ENCODE peak calls at places on chromosomes 3 and 15, in six cellular contexts. One of them, this sample, is unnamed.

GRCh38 chr3:138846350-138846756 is 11.6 kb upstream of the PIK3CB start:
- DNase-seq in A549: no peak
- DNase-seq in HepG2: peak
- DNase-seq in GM12878: no peak
- DNase-seq in K562: no peak
- DNase-seq in endothelial cell of umbilical vein: no peak
- DNase-seq in this sample: peak

GRCh38 chr15:70245932-70246622 is 148.4 kb upstream of the TLE3 start:
- DNase-seq in HepG2: no peak
- DNase-seq in endothelial cell of umbilical vein: no peak
- DNase-seq in A549: no peak
- DNase-seq in K562: no peak
- DNase-seq in GM12878: peak
- DNase-seq in this sample: peak

GRCh38 chr3:3196148-3196861 is 16.8 kb upstream of the CRBN start:
- DNase-seq in A549: peak
- DNase-seq in GM12878: no peak
- DNase-seq in endothelial cell of umbilical vein: no peak
- DNase-seq in K562: peak
- DNase-seq in HepG2: no peak
- DNase-seq in this sample: peak

GRCh38 chr3:73419179-73419803 is 205.4 kb downstream of the PDZRN3 start:
- DNase-seq in A549: no peak
- DNase-seq in endothelial cell of umbilical vein: no peak
- DNase-seq in GM12878: no peak
- DNase-seq in K562: no peak
- DNase-seq in HepG2: no peak
- DNase-seq in this sample: no peak

GRCh38 chr3:44477312-44478030 is at the start of gene ZNF445:
- DNase-seq in endothelial cell of umbilical vein: peak
- DNase-seq in A549: peak
- DNase-seq in GM12878: no peak
- DNase-seq in K562: peak
- DNase-seq in HepG2: peak
- DNase-seq in this sample: peak

GRCh38 chr15:60464836-60465630 is 13.9 kb downstream of the ICE2 start:
- DNase-seq in HepG2: no peak
- DNase-seq in endothelial cell of umbilical vein: peak
- DNase-seq in K562: no peak
- DNase-seq in GM12878: no peak
- DNase-seq in A549: no peak
- DNase-seq in this sample: no peak

GRCh38 chr3:99678023-99678422 is 39.6 kb downstream of the COL8A1 start:
- DNase-seq in HepG2: no peak
- DNase-seq in A549: no peak
- DNase-seq in endothelial cell of umbilical vein: peak
- DNase-seq in GM12878: no peak
- DNase-seq in K562: no peak
- DNase-seq in this sample: no peak

GRCh38 chr3:24088782-24089181 is 143.7 kb downstream of the NR1D2 start:
- DNase-seq in GM12878: no peak
- DNase-seq in endothelial cell of umbilical vein: no peak
- DNase-seq in HepG2: peak
- DNase-seq in A549: peak
- DNase-seq in K562: peak
- DNase-seq in this sample: peak

GRCh38 chr3:129592362-129593150 is 13.9 kb downstream of the PLXND1 start:
- DNase-seq in HepG2: no peak
- DNase-seq in A549: no peak
- DNase-seq in endothelial cell of umbilical vein: peak
- DNase-seq in K562: no peak
- DNase-seq in GM12878: no peak
- DNase-seq in this sample: peak

GRCh38 chr15:24886538-24886937 is 68.2 kb upstream of the SNRPN start:
- DNase-seq in K562: no peak
- DNase-seq in GM12878: no peak
- DNase-seq in HepG2: no peak
- DNase-seq in A549: no peak
- DNase-seq in endothelial cell of umbilical vein: no peak
- DNase-seq in this sample: no peak

GRCh38 chr3:186461141-186461540 is 83.0 kb downstream of the CRYGS start:
- DNase-seq in A549: peak
- DNase-seq in HepG2: no peak
- DNase-seq in GM12878: no peak
- DNase-seq in K562: peak
- DNase-seq in endothelial cell of umbilical vein: no peak
- DNase-seq in this sample: peak

GRCh38 chr3:10350324-10350985 is 29.5 kb upstream of the SEC13 start:
- DNase-seq in A549: no peak
- DNase-seq in endothelial cell of umbilical vein: no peak
- DNase-seq in GM12878: no peak
- DNase-seq in HepG2: no peak
- DNase-seq in K562: no peak
- DNase-seq in this sample: no peak

GRCh38 chr15:101538996-101539395 is 49.5 kb upstream of the PCSK6 start:
- DNase-seq in endothelial cell of umbilical vein: no peak
- DNase-seq in GM12878: no peak
- DNase-seq in A549: no peak
- DNase-seq in HepG2: no peak
- DNase-seq in K562: no peak
- DNase-seq in this sample: no peak

GRCh38 chr3:181264491-181264890 is 275.0 kb upstream of the DNAJC19 start:
- DNase-seq in HepG2: no peak
- DNase-seq in A549: no peak
- DNase-seq in GM12878: no peak
- DNase-seq in endothelial cell of umbilical vein: no peak
- DNase-seq in K562: no peak
- DNase-seq in this sample: no peak

GRCh38 chr3:66362541-66362941 is 138.3 kb downstream of the LRIG1 start:
- DNase-seq in K562: no peak
- DNase-seq in A549: no peak
- DNase-seq in GM12878: no peak
- DNase-seq in endothelial cell of umbilical vein: peak
- DNase-seq in HepG2: no peak
- DNase-seq in this sample: no peak

GRCh38 chr3:42830437-42831320 is 21.4 kb downstream of the ACKR2 start:
- DNase-seq in endothelial cell of umbilical vein: no peak
- DNase-seq in GM12878: no peak
- DNase-seq in HepG2: peak
- DNase-seq in K562: peak
- DNase-seq in A549: peak
- DNase-seq in this sample: peak

GRCh38 chr15:40470423-40471104 is at the start of gene CHST14:
- DNase-seq in K562: peak
- DNase-seq in endothelial cell of umbilical vein: peak
- DNase-seq in HepG2: peak
- DNase-seq in A549: peak
- DNase-seq in GM12878: no peak
- DNase-seq in this sample: peak

GRCh38 chr15:64396790-64397189 is 9.2 kb downstream of the TRIP4 start:
- DNase-seq in A549: no peak
- DNase-seq in K562: no peak
- DNase-seq in HepG2: no peak
- DNase-seq in GM12878: no peak
- DNase-seq in endothelial cell of umbilical vein: no peak
- DNase-seq in this sample: no peak

GRCh38 chr3:49650651-49651050 is 23.5 kb upstream of the APEH start:
- DNase-seq in GM12878: no peak
- DNase-seq in K562: no peak
- DNase-seq in A549: no peak
- DNase-seq in endothelial cell of umbilical vein: no peak
- DNase-seq in HepG2: no peak
- DNase-seq in this sample: no peak

GRCh38 chr3:69787436-69788168 is 48.3 kb downstream of the MITF start:
- DNase-seq in GM12878: no peak
- DNase-seq in K562: no peak
- DNase-seq in HepG2: no peak
- DNase-seq in endothelial cell of umbilical vein: peak
- DNase-seq in A549: peak
- DNase-seq in this sample: no peak

GRCh38 chr15:100454148-100454547 is 74.6 kb downstream of the CERS3 start:
- DNase-seq in A549: no peak
- DNase-seq in endothelial cell of umbilical vein: no peak
- DNase-seq in K562: no peak
- DNase-seq in GM12878: no peak
- DNase-seq in HepG2: no peak
- DNase-seq in this sample: no peak

GRCh38 chr3:14372587-14372986 is 29.8 kb upstream of the SLC6A6 start:
- DNase-seq in GM12878: no peak
- DNase-seq in HepG2: no peak
- DNase-seq in K562: no peak
- DNase-seq in endothelial cell of umbilical vein: no peak
- DNase-seq in A549: no peak
- DNase-seq in this sample: no peak

GRCh38 chr15:92069308-92070244 is 216.1 kb downstream of the SLCO3A1 start:
- DNase-seq in endothelial cell of umbilical vein: peak
- DNase-seq in GM12878: peak
- DNase-seq in A549: peak
- DNase-seq in K562: no peak
- DNase-seq in HepG2: no peak
- DNase-seq in this sample: peak

GRCh38 chr3:43025423-43025822 is 46.3 kb downstream of the GASK1A start:
- DNase-seq in K562: no peak
- DNase-seq in A549: no peak
- DNase-seq in GM12878: no peak
- DNase-seq in endothelial cell of umbilical vein: no peak
- DNase-seq in HepG2: no peak
- DNase-seq in this sample: no peak

GRCh38 chr3:170598091-170598502 is 12.2 kb upstream of the SLC7A14 start:
- DNase-seq in HepG2: peak
- DNase-seq in GM12878: no peak
- DNase-seq in A549: no peak
- DNase-seq in endothelial cell of umbilical vein: no peak
- DNase-seq in K562: no peak
- DNase-seq in this sample: no peak

GRCh38 chr3:149177122-149177521 is 44.5 kb downstream of the CP start:
- DNase-seq in endothelial cell of umbilical vein: no peak
- DNase-seq in HepG2: no peak
- DNase-seq in K562: no peak
- DNase-seq in GM12878: no peak
- DNase-seq in A549: peak
- DNase-seq in this sample: no peak

DNA sequence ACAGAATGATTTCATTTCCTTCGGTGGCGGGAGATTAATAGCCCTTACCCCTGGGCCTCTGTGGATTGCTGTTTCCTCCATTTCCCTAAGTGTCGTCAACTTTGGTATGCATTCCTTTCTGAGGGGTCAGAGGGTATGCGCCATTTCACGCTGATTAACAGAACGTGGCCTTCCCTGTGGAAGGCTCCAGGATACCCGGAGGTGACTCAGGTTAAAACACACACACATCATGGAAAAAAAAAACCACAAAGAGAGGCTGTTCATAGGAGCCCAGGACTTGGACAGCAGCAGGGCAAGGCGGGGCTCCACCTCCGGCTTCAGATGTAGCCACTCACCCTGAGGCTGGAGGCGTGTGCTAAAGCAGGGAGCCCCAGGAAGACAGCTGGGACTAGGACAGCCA is 51.9 kb downstream of the EPHB1 start:
- DNase-seq in GM12878: no peak
- DNase-seq in endothelial cell of umbilical vein: peak
- DNase-seq in HepG2: peak
- DNase-seq in K562: no peak
- DNase-seq in A549: peak
- DNase-seq in this sample: no peak
- TF ChIP-seq MYC in GM12878: no peak
- TF ChIP-seq MYC in endothelial cell of umbilical vein: no peak
- TF ChIP-seq MYC in HepG2: no peak
- TF ChIP-seq MYC in K562: no peak
- TF ChIP-seq MYC in A549: no peak
- TF ChIP-seq MYC in this sample: no peak

DNA sequence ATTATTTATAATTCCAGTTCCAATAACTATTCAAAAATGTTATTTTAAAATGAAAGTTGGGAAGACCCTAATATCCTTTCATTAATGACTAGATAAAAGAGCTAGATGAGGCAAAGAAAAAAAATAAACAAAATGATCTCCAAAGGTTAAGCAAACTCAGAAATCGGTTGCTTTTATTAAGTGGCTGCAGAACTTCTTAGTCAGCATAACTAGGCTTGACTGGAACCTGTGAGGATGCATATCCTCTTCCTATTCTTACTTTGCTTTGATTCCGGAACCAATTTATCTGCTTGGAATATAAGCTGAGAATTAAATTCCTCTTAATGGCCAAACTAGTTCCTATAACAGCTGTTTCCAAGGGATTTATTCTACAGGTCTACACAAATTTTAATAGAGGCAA is 10.7 kb downstream of the GAP43 start:
- DNase-seq in A549: no peak
- DNase-seq in endothelial cell of umbilical vein: no peak
- DNase-seq in HepG2: no peak
- DNase-seq in K562: no peak
- DNase-seq in GM12878: no peak
- DNase-seq in this sample: no peak
- TF ChIP-seq MAX in A549: no peak
- TF ChIP-seq MAX in endothelial cell of umbilical vein: no peak
- TF ChIP-seq MAX in HepG2: no peak
- TF ChIP-seq MAX in K562: no peak
- TF ChIP-seq MAX in GM12878: no peak
- TF ChIP-seq MAX in this sample: no peak

DNA sequence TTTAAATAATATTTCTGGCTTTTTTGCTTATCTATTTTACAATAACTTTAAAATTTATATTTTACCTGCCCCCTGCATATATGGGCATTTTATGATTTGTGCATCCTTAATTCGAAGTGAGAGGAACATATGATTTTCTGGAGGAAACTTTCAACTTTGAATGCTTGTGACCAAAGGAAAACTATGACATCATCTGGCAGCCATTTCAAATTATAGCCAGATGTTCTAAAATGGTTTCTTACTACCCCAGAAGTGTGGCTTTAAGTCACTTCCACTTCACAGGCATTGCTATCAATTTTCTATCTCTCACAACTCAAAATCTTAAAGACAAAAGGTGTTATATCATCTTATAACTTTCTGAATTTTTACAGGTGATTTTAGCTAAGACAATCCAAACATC is 508.8 kb downstream of the RBMS3 start:
- DNase-seq in GM12878: no peak
- DNase-seq in A549: no peak
- DNase-seq in HepG2: no peak
- DNase-seq in endothelial cell of umbilical vein: no peak
- DNase-seq in K562: no peak
- DNase-seq in this sample: no peak
- TF ChIP-seq MYC in GM12878: no peak
- TF ChIP-seq MYC in A549: no peak
- TF ChIP-seq MYC in HepG2: no peak
- TF ChIP-seq MYC in endothelial cell of umbilical vein: no peak
- TF ChIP-seq MYC in K562: no peak
- TF ChIP-seq MYC in this sample: no peak

DNA sequence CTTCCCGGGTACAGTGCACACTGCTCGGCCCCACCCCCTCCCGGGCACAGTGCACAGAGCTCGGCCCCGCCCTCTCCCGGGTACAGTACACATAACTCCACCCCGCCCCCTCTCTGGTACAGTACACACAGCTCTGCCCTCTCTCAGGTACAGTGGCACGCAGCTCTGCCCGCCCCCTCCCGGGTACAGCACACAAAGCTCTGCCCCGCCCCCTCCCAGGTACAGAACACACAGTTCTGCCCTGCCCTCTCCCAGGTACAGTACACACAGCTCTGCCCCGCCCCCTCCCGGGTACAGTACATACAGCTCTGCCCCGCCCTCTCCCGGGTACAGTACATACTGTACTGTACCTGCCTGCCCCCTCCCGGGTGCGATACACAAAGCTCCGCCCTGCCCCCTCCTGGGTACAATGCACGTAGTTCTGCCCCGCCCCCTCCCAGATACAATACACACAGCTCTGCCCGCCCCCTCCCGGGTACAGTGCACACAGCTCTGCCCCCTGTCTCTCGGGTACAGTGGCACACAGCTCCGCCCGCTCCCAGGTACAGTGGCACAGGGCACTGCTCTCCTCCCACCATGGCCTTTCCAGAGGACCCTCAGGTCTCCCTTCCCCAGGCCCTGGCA is 16.4 kb upstream of the PRR20G start:
- DNase-seq in GM12878: no peak
- DNase-seq in K562: peak
- DNase-seq in A549: peak
- DNase-seq in endothelial cell of umbilical vein: no peak
- DNase-seq in HepG2: peak
- DNase-seq in this sample: no peak
- TF ChIP-seq MAX in GM12878: no peak
- TF ChIP-seq MAX in K562: no peak
- TF ChIP-seq MAX in A549: no peak
- TF ChIP-seq MAX in endothelial cell of umbilical vein: no peak
- TF ChIP-seq MAX in HepG2: no peak
- TF ChIP-seq MAX in this sample: no peak

This sample was measured in NB4.